ENCODE peak calls at places on chromosomes 11 and 22, in four cellular contexts. K is K562, R is IMR-90, S is GM12878. M is an unnamed sample.

GRCh38 chr11:2380807-2381350 is 3.8 kb downstream of the CD81 start:
- DNase-seq in R (no peak), S (peak; percentile 55), K (no peak), M (peak; percentile 57)

GRCh38 chr11:5663511-5663910 is 21.4 kb downstream of the TRIM5 start:
- DNase-seq in S (no peak), R (no peak), K (no peak), M (no peak)

GRCh38 chr11:71472941-71473792 is 20.2 kb downstream of the NADSYN1 start:
- DNase-seq in S (no peak), K (no peak), R (no peak), M (no peak)

GRCh38 chr11:44372989-44373388 is 63.0 kb upstream of the ALX4 start:
- DNase-seq in K (no peak), R (no peak), S (no peak), M (no peak)

GRCh38 chr11:116832350-116833290 is 2.9 kb downstream of the APOC3 start:
- DNase-seq in K (no peak), S (no peak), R (no peak), M (no peak)

GRCh38 chr11:72741849-72742521 is 10.2 kb downstream of the ARAP1 start:
- DNase-seq in S (no peak), R (peak; percentile 29), K (peak; percentile 25), M (no peak)

GRCh38 chr11:116078101-116078561 is 573.9 kb upstream of the CADM1 start:
- DNase-seq in S (no peak), K (peak; percentile 13), R (peak; percentile 20), M (no peak)

GRCh38 chr11:35725880-35726279 is 63.3 kb downstream of the TRIM44 start:
- DNase-seq in R (peak; percentile 88), S (no peak), K (peak; percentile 30), M (peak; percentile 30)

GRCh38 chr22:29528144-29528543 is 25.4 kb downstream of the THOC5 start:
- DNase-seq in S (no peak), R (no peak), K (no peak), M (no peak)

GRCh38 chr22:50301581-50301991 is 5.9 kb downstream of the PLXNB2 start:
- DNase-seq in K (no peak), S (no peak), R (no peak), M (no peak)

GRCh38 chr11:60777572-60777971 is 7.6 kb upstream of the MS4A10 start:
- DNase-seq in K (no peak), R (peak; percentile 82), S (no peak), M (peak; percentile 97)

GRCh38 chr22:36830601-36831000 is 13.8 kb upstream of the PVALB start:
- DNase-seq in K (no peak), S (no peak), R (no peak), M (no peak)

GRCh38 chr11:47241740-47242400 is 6.7 kb downstream of the ACP2 start:
- DNase-seq in K (no peak), R (peak; percentile 23), S (no peak), M (no peak)

GRCh38 chr11:13098067-13098466 is 89.0 kb downstream of the RASSF10 start:
- DNase-seq in K (no peak), S (no peak), R (no peak), M (no peak)

GRCh38 chr22:26174280-26174679 is 5.0 kb downstream of the SEZ6L start:
- DNase-seq in R (no peak), K (peak; percentile 1), S (no peak), M (no peak)
- TF ChIP-seq CTCF in R (no peak), K (peak; percentile 20), S (no peak), M (no peak)

GRCh38 chr11:14542384-14542783 is 22.2 kb upstream of the PSMA1 start:
- DNase-seq in R (no peak), K (no peak), S (no peak), M (peak; percentile 37)

GRCh38 chr11:14541180-14541579 is 21.0 kb upstream of the PSMA1 start:
- DNase-seq in R (no peak), K (peak; percentile 42), S (no peak), M (no peak)

GRCh38 chr11:14547440-14547839 is 27.3 kb upstream of the PSMA1 start:
- DNase-seq in K (no peak), R (no peak), S (no peak), M (no peak)

GRCh38 chr11:14546672-14547071 is 26.5 kb upstream of the PSMA1 start:
- DNase-seq in K (no peak), S (no peak), R (no peak), M (no peak)

DNA sequence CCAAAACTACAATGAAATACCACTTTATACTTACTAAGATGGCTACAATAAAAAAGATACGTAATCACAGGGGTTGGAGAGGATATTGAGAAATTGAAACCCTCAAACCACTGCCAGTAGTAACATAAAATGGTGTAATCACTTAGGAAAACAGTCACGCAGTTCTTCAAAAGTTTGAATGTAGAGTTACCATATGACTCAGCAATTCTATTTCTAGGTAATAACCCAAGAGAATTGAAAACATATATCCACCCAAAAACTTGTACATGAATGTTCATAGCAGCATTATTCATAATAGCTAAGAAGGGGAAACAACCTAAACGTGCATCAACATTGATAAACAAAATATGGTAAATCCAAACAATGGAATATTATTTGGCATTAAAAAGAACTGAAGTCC is 24.4 kb upstream of the PSMA1 start:
- DNase-seq in K (peak; percentile 32), R (peak; percentile 33), S (peak; percentile 17), M (no peak)
- H3K4me3 ChIP-seq in K (no peak overlapping the region), R (no peak overlapping the region), S (no peak overlapping the region), M (no peak overlapping the region)

DNA sequence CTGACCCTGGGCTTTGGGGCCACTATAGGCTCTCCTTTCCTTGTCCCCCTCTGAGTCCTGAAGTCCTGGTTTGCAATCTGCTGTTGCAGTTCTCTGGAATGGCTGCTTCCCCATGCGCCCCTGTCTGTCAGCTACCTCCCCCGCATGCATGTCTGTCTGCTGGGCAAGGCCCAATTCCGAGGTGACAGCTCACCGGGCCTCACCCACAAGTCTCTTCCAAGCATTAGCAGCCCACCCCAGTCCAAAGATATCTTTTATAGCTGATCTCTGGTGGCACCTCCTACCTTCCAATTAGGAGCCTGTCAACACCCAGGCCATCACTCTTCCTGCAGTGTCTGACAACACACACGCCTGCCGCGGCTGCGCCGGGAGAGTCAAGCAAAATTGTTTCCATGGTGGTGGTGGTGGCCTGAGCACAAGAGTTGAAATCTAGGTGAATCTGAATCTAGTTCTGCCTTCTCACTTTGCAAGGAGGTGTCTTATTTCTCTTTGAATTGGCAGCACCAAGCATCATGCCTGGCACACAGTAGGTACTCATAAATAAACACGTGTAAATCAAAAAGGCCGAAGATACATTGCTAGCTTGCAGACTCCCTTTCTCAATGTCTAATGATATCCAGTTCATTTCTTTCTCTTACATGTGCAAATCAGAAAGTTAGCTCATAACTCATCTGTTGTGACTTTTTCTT is 1.2 kb upstream of the LMO2 start:
- DNase-seq in K (peak; percentile 86), R (no peak), S (no peak), M (no peak)
- TF ChIP-seq FOS in K (no peak), R (no peak), S (no peak), M (no peak)

GRCh38 chr11:8684600-8685290 is 2.2 kb downstream of the RPL27A start:
- DNase-seq in R (no peak), K (no peak), S (no peak), M (no peak)

GRCh38 chr11:8681837-8682218 is 637 bp downstream of the TRIM66 start:
- DNase-seq in K (no peak), S (peak; percentile 8), R (no peak), M (no peak)

GRCh38 chr11:8683115-8683807 is 669 bp downstream of the RPL27A start:
- DNase-seq in K (no peak), S (no peak), R (no peak), M (no peak)

GRCh38 chr11:8685306-8685705 is 2.7 kb downstream of the RPL27A start:
- DNase-seq in R (no peak), K (no peak), S (no peak), M (no peak)

DNA sequence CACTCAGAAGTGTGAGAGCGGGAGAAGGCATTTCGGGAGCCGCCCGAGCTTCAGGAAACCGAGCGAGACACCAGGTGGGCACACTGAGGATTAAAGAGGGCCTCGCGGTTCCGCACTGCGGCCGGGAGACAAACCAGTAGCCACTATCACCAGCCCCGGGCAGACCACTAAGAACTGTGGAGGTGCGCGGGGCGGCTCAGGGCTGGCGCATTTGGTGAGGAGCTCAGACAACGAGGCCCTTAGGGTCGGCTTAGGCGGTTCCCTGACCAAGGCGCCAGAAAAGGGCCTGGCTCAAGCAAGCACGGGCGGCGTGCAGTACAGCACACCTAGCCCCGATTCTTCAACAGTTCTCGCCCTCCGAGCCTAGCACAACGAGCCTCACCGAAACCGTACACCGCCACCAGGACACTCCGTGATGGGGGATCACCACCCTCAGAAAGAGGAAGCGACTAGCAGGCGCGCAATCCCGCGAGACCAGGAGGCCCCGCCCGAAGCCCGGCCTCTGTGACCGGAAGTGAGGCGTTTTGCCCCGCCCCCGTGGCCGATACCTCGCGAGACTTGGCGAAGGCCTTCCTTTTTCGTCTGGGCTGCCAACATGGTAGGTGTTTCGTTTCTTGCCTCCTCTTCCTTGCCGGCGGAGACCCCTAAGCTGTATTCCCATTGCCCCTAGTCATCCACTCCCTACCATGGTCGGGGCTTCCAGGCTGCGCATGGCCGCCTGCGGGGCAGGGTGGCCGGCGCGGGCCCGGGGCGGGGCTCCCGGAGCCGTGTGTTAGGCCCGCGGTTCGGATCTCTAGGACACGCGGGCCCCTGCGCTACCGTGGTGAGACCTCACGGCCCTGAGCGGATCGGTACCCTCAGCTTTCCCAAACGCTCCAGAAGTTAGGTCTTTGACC is at the start of the genes RPL27A and TRIM66:
- DNase-seq in S (peak; percentile 82), K (peak; percentile 98), R (peak; percentile 95), M (peak; percentile 97)
- TF ChIP-seq CTCF in S (no peak), K (no peak), R (peak; percentile 10), M (no peak)

GRCh38 chr22:42342426-42343135 is 72.1 kb upstream of the TCF20 start:
- DNase-seq in R (no peak), K (no peak), S (no peak), M (no peak)
- H3K4me3 ChIP-seq in R (peak overlapping the region; percentile 62), K (no peak overlapping the region), S (no peak overlapping the region), M (no peak overlapping the region)

DNA sequence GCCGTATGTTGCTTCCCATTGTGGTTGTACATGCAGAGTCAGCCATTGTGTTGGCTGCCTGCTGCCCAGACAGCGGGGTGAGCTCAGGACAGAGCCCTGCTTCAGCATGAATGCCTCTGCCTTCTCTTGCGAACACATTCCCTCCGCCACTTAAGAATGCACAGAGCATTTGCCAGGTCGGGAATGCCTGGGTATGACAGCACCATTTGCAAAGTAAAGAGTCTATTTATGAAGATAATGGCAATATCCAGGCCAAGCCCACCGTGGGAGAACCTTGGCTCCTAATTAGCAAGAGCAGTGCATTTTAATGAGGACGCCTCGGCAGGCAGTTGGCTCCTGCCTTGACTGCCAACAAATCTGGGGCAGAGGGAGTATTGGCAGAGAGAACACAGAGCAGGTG is 62.5 kb upstream of the SORL1 start:
- DNase-seq in K (no peak), S (no peak), R (no peak), M (no peak)
- TF ChIP-seq FOS in K (no peak), S (no peak), R (no peak), M (no peak)

GRCh38 chr22:23749747-23750373 is 1.1 kb downstream of the ZNF70 start:
- DNase-seq in K (peak; percentile 27), R (no peak), S (no peak), M (peak; percentile 67)

GRCh38 chr22:23751441-23751996 is 607 bp upstream of the ZNF70 start:
- DNase-seq in S (no peak), R (no peak), K (peak; percentile 52), M (no peak)

GRCh38 chr22:23752090-23752691 is 1.3 kb upstream of the ZNF70 start:
- DNase-seq in S (no peak), K (no peak), R (no peak), M (no peak)

GRCh38 chr22:23750374-23750743 is 553 bp downstream of the ZNF70 start:
- DNase-seq in K (no peak), S (no peak), R (no peak), M (no peak)

GRCh38 chr22:23750744-23751440 is at the start of gene ZNF70:
- DNase-seq in K (peak; percentile 87), R (peak; percentile 74), S (no peak), M (peak; percentile 60)
- TF ChIP-seq CTCF in K (peak; percentile 43), R (peak; percentile 9), S (no peak), M (peak; percentile 40)